ENCODE peak calls at places on chromosomes 5 and 9, in seven cellular contexts. One of them, this sample, is unnamed.

GRCh38 chr5:67095346-67095871 is 101.2 kb downstream of the CD180 start:
- DNase-seq in stimulated activated CD8-positive, alpha-beta memory T cell treated with anti-CD3 and anti-CD28 coated beads, Interleukin-15, amount 100 ng/mL, for 1 hour: no peak
- DNase-seq in mammary epithelial cell: peak; percentile 35
- DNase-seq in T-cell: no peak
- DNase-seq in left ventricle myocardium superior: peak; percentile 80
- DNase-seq in kidney tubule cell: peak; percentile 61
- DNase-seq in GM23248: peak; percentile 69
- DNase-seq in this sample: no peak

GRCh38 chr5:14216902-14217301 is 73.8 kb downstream of the TRIO start:
- DNase-seq in stimulated activated CD8-positive, alpha-beta memory T cell treated with anti-CD3 and anti-CD28 coated beads, Interleukin-15, amount 100 ng/mL, for 1 hour: no peak
- DNase-seq in mammary epithelial cell: no peak
- DNase-seq in T-cell: no peak
- DNase-seq in left ventricle myocardium superior: no peak
- DNase-seq in kidney tubule cell: peak; percentile 84
- DNase-seq in GM23248: no peak
- DNase-seq in this sample: no peak

GRCh38 chr9:119834064-119834620 is 464.9 kb upstream of the BRINP1 start:
- DNase-seq in stimulated activated CD8-positive, alpha-beta memory T cell treated with anti-CD3 and anti-CD28 coated beads, Interleukin-15, amount 100 ng/mL, for 1 hour: no peak
- DNase-seq in mammary epithelial cell: no peak
- DNase-seq in T-cell: no peak
- DNase-seq in left ventricle myocardium superior: no peak
- DNase-seq in kidney tubule cell: no peak
- DNase-seq in GM23248: no peak
- DNase-seq in this sample: no peak

GRCh38 chr5:143435207-143435657 is 31.7 kb upstream of the NR3C1 start:
- DNase-seq in stimulated activated CD8-positive, alpha-beta memory T cell treated with anti-CD3 and anti-CD28 coated beads, Interleukin-15, amount 100 ng/mL, for 1 hour: no peak
- DNase-seq in mammary epithelial cell: no peak
- DNase-seq in T-cell: peak; percentile 18
- DNase-seq in left ventricle myocardium superior: no peak
- DNase-seq in kidney tubule cell: peak; percentile 58
- DNase-seq in GM23248: no peak
- DNase-seq in this sample: peak; percentile 39

GRCh38 chr5:148467958-148468357 is 84.2 kb downstream of the FBXO38 start:
- DNase-seq in stimulated activated CD8-positive, alpha-beta memory T cell treated with anti-CD3 and anti-CD28 coated beads, Interleukin-15, amount 100 ng/mL, for 1 hour: no peak
- DNase-seq in mammary epithelial cell: no peak
- DNase-seq in T-cell: no peak
- DNase-seq in left ventricle myocardium superior: no peak
- DNase-seq in kidney tubule cell: no peak
- DNase-seq in GM23248: no peak
- DNase-seq in this sample: no peak

GRCh38 chr9:128554155-128554862 is 1.9 kb downstream of the SPTAN1 start:
- DNase-seq in stimulated activated CD8-positive, alpha-beta memory T cell treated with anti-CD3 and anti-CD28 coated beads, Interleukin-15, amount 100 ng/mL, for 1 hour: no peak
- DNase-seq in mammary epithelial cell: peak; percentile 78
- DNase-seq in T-cell: no peak
- DNase-seq in left ventricle myocardium superior: peak; percentile 52
- DNase-seq in kidney tubule cell: peak; percentile 91
- DNase-seq in GM23248: peak; percentile 97
- DNase-seq in this sample: no peak

GRCh38 chr9:128102861-128103588 is 24.5 kb downstream of the PTGES2 start:
- DNase-seq in stimulated activated CD8-positive, alpha-beta memory T cell treated with anti-CD3 and anti-CD28 coated beads, Interleukin-15, amount 100 ng/mL, for 1 hour: no peak
- DNase-seq in mammary epithelial cell: no peak
- DNase-seq in T-cell: no peak
- DNase-seq in left ventricle myocardium superior: peak; percentile 27
- DNase-seq in kidney tubule cell: peak; percentile 32
- DNase-seq in GM23248: no peak
- DNase-seq in this sample: no peak

GRCh38 chr9:8863064-8863463 is 1063.5 kb upstream of the DMAC1 start:
- DNase-seq in stimulated activated CD8-positive, alpha-beta memory T cell treated with anti-CD3 and anti-CD28 coated beads, Interleukin-15, amount 100 ng/mL, for 1 hour: no peak
- DNase-seq in mammary epithelial cell: no peak
- DNase-seq in T-cell: no peak
- DNase-seq in left ventricle myocardium superior: no peak
- DNase-seq in kidney tubule cell: peak; percentile 56
- DNase-seq in GM23248: no peak
- DNase-seq in this sample: no peak

GRCh38 chr5:143592648-143593047 is 189.2 kb upstream of the NR3C1 start:
- DNase-seq in stimulated activated CD8-positive, alpha-beta memory T cell treated with anti-CD3 and anti-CD28 coated beads, Interleukin-15, amount 100 ng/mL, for 1 hour: no peak
- DNase-seq in mammary epithelial cell: no peak
- DNase-seq in T-cell: no peak
- DNase-seq in left ventricle myocardium superior: peak; percentile 24
- DNase-seq in kidney tubule cell: no peak
- DNase-seq in GM23248: peak; percentile 48
- DNase-seq in this sample: no peak

GRCh38 chr5:136738829-136739228 is 373.5 kb upstream of the TRPC7 start:
- DNase-seq in stimulated activated CD8-positive, alpha-beta memory T cell treated with anti-CD3 and anti-CD28 coated beads, Interleukin-15, amount 100 ng/mL, for 1 hour: no peak
- DNase-seq in mammary epithelial cell: no peak
- DNase-seq in T-cell: no peak
- DNase-seq in left ventricle myocardium superior: no peak
- DNase-seq in kidney tubule cell: no peak
- DNase-seq in GM23248: no peak
- DNase-seq in this sample: no peak

GRCh38 chr5:6780802-6781391 is 67.7 kb downstream of the TENT4A start:
- DNase-seq in stimulated activated CD8-positive, alpha-beta memory T cell treated with anti-CD3 and anti-CD28 coated beads, Interleukin-15, amount 100 ng/mL, for 1 hour: no peak
- DNase-seq in mammary epithelial cell: no peak
- DNase-seq in T-cell: no peak
- DNase-seq in left ventricle myocardium superior: no peak
- DNase-seq in kidney tubule cell: peak; percentile 20
- DNase-seq in GM23248: no peak
- DNase-seq in this sample: peak; percentile 10

GRCh38 chr5:142305211-142305610 is 19.6 kb downstream of the SPRY4 start:
- DNase-seq in stimulated activated CD8-positive, alpha-beta memory T cell treated with anti-CD3 and anti-CD28 coated beads, Interleukin-15, amount 100 ng/mL, for 1 hour: no peak
- DNase-seq in mammary epithelial cell: no peak
- DNase-seq in T-cell: no peak
- DNase-seq in left ventricle myocardium superior: no peak
- DNase-seq in kidney tubule cell: no peak
- DNase-seq in GM23248: no peak
- DNase-seq in this sample: no peak

GRCh38 chr5:39521098-39521860 is 96.5 kb upstream of the DAB2 start:
- DNase-seq in stimulated activated CD8-positive, alpha-beta memory T cell treated with anti-CD3 and anti-CD28 coated beads, Interleukin-15, amount 100 ng/mL, for 1 hour: no peak
- DNase-seq in mammary epithelial cell: no peak
- DNase-seq in T-cell: no peak
- DNase-seq in left ventricle myocardium superior: no peak
- DNase-seq in kidney tubule cell: no peak
- DNase-seq in GM23248: no peak
- DNase-seq in this sample: no peak

GRCh38 chr5:136202800-136203199 is 9.8 kb upstream of the SMIM32 start:
- DNase-seq in stimulated activated CD8-positive, alpha-beta memory T cell treated with anti-CD3 and anti-CD28 coated beads, Interleukin-15, amount 100 ng/mL, for 1 hour: no peak
- DNase-seq in mammary epithelial cell: no peak
- DNase-seq in T-cell: no peak
- DNase-seq in left ventricle myocardium superior: no peak
- DNase-seq in kidney tubule cell: no peak
- DNase-seq in GM23248: no peak
- DNase-seq in this sample: no peak

GRCh38 chr9:112502177-112502946 is 15.7 kb downstream of the KIAA1958 start:
- DNase-seq in stimulated activated CD8-positive, alpha-beta memory T cell treated with anti-CD3 and anti-CD28 coated beads, Interleukin-15, amount 100 ng/mL, for 1 hour: no peak
- DNase-seq in mammary epithelial cell: no peak
- DNase-seq in T-cell: no peak
- DNase-seq in left ventricle myocardium superior: no peak
- DNase-seq in kidney tubule cell: no peak
- DNase-seq in GM23248: no peak
- DNase-seq in this sample: no peak

GRCh38 chr5:131649160-131649559 is 14.1 kb upstream of the RAPGEF6 start:
- DNase-seq in stimulated activated CD8-positive, alpha-beta memory T cell treated with anti-CD3 and anti-CD28 coated beads, Interleukin-15, amount 100 ng/mL, for 1 hour: no peak
- DNase-seq in mammary epithelial cell: peak; percentile 53
- DNase-seq in T-cell: no peak
- DNase-seq in left ventricle myocardium superior: no peak
- DNase-seq in kidney tubule cell: peak; percentile 37
- DNase-seq in GM23248: no peak
- DNase-seq in this sample: no peak

GRCh38 chr9:105978336-105978735 is 284.0 kb downstream of the TMEM38B start:
- DNase-seq in stimulated activated CD8-positive, alpha-beta memory T cell treated with anti-CD3 and anti-CD28 coated beads, Interleukin-15, amount 100 ng/mL, for 1 hour: no peak
- DNase-seq in mammary epithelial cell: no peak
- DNase-seq in T-cell: no peak
- DNase-seq in left ventricle myocardium superior: no peak
- DNase-seq in kidney tubule cell: no peak
- DNase-seq in GM23248: no peak
- DNase-seq in this sample: no peak

GRCh38 chr5:130002876-130003275 is 98.6 kb downstream of the CHSY3 start:
- DNase-seq in stimulated activated CD8-positive, alpha-beta memory T cell treated with anti-CD3 and anti-CD28 coated beads, Interleukin-15, amount 100 ng/mL, for 1 hour: no peak
- DNase-seq in mammary epithelial cell: no peak
- DNase-seq in T-cell: no peak
- DNase-seq in left ventricle myocardium superior: no peak
- DNase-seq in kidney tubule cell: no peak
- DNase-seq in GM23248: no peak
- DNase-seq in this sample: no peak

GRCh38 chr5:129448654-129449053 is 11.4 kb upstream of the ADAMTS19 start:
- DNase-seq in stimulated activated CD8-positive, alpha-beta memory T cell treated with anti-CD3 and anti-CD28 coated beads, Interleukin-15, amount 100 ng/mL, for 1 hour: no peak
- DNase-seq in mammary epithelial cell: no peak
- DNase-seq in T-cell: no peak
- DNase-seq in left ventricle myocardium superior: no peak
- DNase-seq in kidney tubule cell: no peak
- DNase-seq in GM23248: no peak
- DNase-seq in this sample: no peak

This sample was measured in effector memory CD8-positive, alpha-beta T cell.